ENCODE peak calls at places on chromosomes 11 and 22, in eight cellular contexts. S is PC-3; T is naive thymus-derived CD4-positive, alpha-beta T cell; O is coronary artery; X is SJCRH30; Y is GM12865; A is DND-41; U is H7. E is an unnamed sample.

GRCh38 chr11:111735262-111736116 is 30.7 kb downstream of the PPP2R1B start:
- DNase-seq in S (peak; percentile 99), T (no peak), O (peak; percentile 93), X (peak; percentile 83), Y (no peak), A (no peak), U (no peak), E (no peak)

GRCh38 chr11:70405679-70406395 is 7.5 kb downstream of the CTTN start:
- DNase-seq in S (no peak), T (no peak), O (no peak), X (no peak), Y (no peak), A (no peak), U (no peak), E (no peak)

GRCh38 chr11:111944651-111945051 is 7.5 kb downstream of the DIXDC1 start:
- DNase-seq in S (peak; percentile 47), T (no peak), O (no peak), X (no peak), Y (no peak), A (no peak), U (no peak), E (no peak)

GRCh38 chr11:16505481-16505880 is 149.1 kb upstream of the SOX6 start:
- DNase-seq in S (no peak), T (no peak), O (no peak), X (no peak), Y (no peak), A (no peak), U (no peak), E (no peak)

GRCh38 chr11:16825091-16825490 is 86.6 kb downstream of the C11orf58 start:
- DNase-seq in S (no peak), T (no peak), O (no peak), X (no peak), Y (no peak), A (no peak), U (no peak), E (no peak)

GRCh38 chr11:79259800-79260199 is 181.0 kb downstream of the TENM4 start:
- DNase-seq in S (peak; percentile 31), T (no peak), O (no peak), X (no peak), Y (no peak), A (no peak), U (no peak), E (no peak)

GRCh38 chr11:120303004-120303637 is 22.0 kb upstream of the TLCD5 start:
- DNase-seq in S (peak; percentile 93), T (no peak), O (no peak), X (peak; percentile 87), Y (peak; percentile 85), A (peak; percentile 60), U (peak; percentile 72), E (peak; percentile 75)

GRCh38 chr11:68691402-68691784 is 7.0 kb downstream of the GAL start:
- DNase-seq in S (no peak), T (no peak), O (no peak), X (no peak), Y (no peak), A (no peak), U (peak; percentile 30), E (no peak)

GRCh38 chr11:93034640-93035039 is 65.2 kb downstream of the MTNR1B start:
- DNase-seq in S (no peak), T (no peak), O (no peak), X (no peak), Y (no peak), A (no peak), U (no peak), E (no peak)

GRCh38 chr11:8262552-8263108 is 1.0 kb downstream of the LMO1 start:
- DNase-seq in S (peak; percentile 32), T (no peak), O (peak; percentile 71), X (peak; percentile 80), Y (peak; percentile 21), A (no peak), U (peak; percentile 91), E (no peak)

GRCh38 chr11:126611438-126611837 is 256.0 kb downstream of the ST3GAL4 start:
- DNase-seq in S (no peak), T (no peak), O (no peak), X (no peak), Y (no peak), A (no peak), U (no peak), E (no peak)

GRCh38 chr11:11978792-11979486 is 29.5 kb downstream of the DKK3 start:
- DNase-seq in S (no peak), T (no peak), O (peak; percentile 88), X (peak; percentile 98), Y (no peak), A (no peak), U (no peak), E (no peak)

GRCh38 chr22:48691431-48691851 is 1136.2 kb downstream of the BRD1 start:
- DNase-seq in S (no peak), T (no peak), O (no peak), X (no peak), Y (no peak), A (no peak), U (no peak), E (no peak)

DNA sequence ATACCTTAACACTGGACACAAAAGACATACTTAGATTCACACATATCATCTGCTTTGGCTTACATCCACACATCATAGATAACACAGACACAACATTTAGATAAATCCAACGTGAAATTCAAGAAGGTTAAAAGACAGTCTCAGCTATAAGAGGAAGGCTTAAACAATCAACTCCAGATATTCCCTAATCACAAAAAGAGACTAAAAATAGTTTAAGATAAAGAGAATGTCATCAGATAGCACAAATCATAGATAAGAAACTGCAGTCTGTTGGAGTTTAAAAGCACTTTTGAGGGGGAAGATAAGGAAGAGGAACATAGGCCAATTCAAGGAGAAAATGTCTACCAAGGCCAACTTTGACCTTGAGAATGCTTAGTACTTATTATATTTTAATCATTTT is 504.8 kb downstream of the JRKL start:
- DNase-seq in S (no peak), T (no peak), O (no peak), X (no peak), Y (no peak), A (no peak), U (no peak), E (no peak)
- H3K4me3 ChIP-seq in S (no peak overlapping the region), T (no peak overlapping the region), O (no peak overlapping the region), X (no peak overlapping the region), Y (no peak overlapping the region), A (no peak overlapping the region), U (no peak overlapping the region), E (no peak overlapping the region)

DNA sequence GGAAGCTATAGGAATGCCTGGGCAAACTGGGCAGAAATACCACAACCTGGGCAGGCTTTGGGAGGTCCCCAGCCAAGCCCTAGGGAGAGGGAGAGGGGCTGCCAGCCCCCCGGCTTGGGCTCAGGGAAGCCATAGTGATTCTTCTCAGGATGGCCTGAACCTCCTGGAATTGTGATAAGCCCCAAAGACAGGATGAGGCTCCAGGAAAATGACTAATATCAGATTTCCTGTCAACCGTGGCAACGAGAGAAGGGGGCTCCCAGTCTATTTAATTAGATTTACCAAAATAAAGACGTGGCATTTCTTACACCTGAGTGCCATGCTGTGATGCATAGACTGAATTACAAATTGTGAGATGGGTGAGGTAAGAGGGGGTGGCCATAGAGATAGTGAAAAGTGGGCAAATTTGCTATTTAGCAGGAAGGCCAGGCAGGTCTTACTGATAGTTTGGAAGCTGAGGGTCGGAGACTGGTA is 20.4 kb downstream of the SERPINH1 start:
- DNase-seq in S (no peak), T (no peak), O (no peak), X (no peak), Y (no peak), A (no peak), U (no peak), E (no peak)
- H3K4me3 ChIP-seq in S (peak overlapping the region; percentile 85), T (peak overlapping the region; percentile 72), O (peak overlapping the region; percentile 87), X (peak overlapping the region; percentile 66), Y (peak overlapping the region; percentile 58), A (peak overlapping the region; percentile 67), U (peak overlapping the region; percentile 89), E (peak overlapping the region; percentile 55)

GRCh38 chr11:32392840-32393239 is 42.5 kb downstream of the WT1 start:
- DNase-seq in S (no peak), T (no peak), O (no peak), X (no peak), Y (no peak), A (no peak), U (no peak), E (no peak)

GRCh38 chr11:32390712-32391111 is 44.6 kb downstream of the WT1 start:
- DNase-seq in S (no peak), T (no peak), O (no peak), X (no peak), Y (no peak), A (no peak), U (no peak), E (no peak)

GRCh38 chr11:32388871-32389770 is 46.2 kb downstream of the WT1 start:
- DNase-seq in S (no peak), T (no peak), O (no peak), X (no peak), Y (peak; percentile 44), A (no peak), U (no peak), E (no peak)

GRCh38 chr11:32391479-32391878 is 43.9 kb downstream of the WT1 start:
- DNase-seq in S (no peak), T (no peak), O (no peak), X (no peak), Y (no peak), A (no peak), U (no peak), E (no peak)

DNA sequence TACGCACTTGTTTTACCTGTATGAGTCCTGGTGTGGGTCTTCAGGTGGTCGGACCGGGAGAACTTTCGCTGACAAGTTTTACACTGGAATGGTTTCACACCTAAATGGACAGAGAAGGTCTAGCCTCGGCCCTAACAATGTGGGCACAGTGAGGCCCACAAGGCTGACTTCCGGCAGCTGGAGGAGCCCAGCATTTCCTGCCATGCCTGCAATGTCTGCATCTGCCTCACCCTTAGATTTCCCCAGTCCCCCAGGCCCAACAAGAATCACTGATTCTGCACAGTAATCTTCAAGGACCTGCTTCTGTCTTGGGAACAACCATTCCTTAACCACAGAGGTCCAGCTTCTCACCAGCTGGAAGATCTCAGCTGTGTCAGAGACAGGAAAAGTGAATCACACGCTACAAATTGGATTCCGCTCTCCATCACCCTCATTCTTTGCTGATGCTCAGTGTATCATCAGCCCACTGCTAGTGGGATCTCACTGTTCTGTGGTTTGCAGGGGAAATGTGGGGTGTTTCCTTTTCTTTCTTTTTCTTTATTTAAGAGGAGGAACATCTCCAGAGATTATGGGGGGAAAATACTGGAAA is 43.3 kb downstream of the WT1 start:
- DNase-seq in S (no peak), T (no peak), O (no peak), X (no peak), Y (peak; percentile 24), A (peak; percentile 73), U (no peak), E (peak; percentile 48)
- H3K4me3 ChIP-seq in S (no peak overlapping the region), T (no peak overlapping the region), O (no peak overlapping the region), X (no peak overlapping the region), Y (no peak overlapping the region), A (peak overlapping the region; percentile 37), U (no peak overlapping the region), E (no peak overlapping the region)

DNA sequence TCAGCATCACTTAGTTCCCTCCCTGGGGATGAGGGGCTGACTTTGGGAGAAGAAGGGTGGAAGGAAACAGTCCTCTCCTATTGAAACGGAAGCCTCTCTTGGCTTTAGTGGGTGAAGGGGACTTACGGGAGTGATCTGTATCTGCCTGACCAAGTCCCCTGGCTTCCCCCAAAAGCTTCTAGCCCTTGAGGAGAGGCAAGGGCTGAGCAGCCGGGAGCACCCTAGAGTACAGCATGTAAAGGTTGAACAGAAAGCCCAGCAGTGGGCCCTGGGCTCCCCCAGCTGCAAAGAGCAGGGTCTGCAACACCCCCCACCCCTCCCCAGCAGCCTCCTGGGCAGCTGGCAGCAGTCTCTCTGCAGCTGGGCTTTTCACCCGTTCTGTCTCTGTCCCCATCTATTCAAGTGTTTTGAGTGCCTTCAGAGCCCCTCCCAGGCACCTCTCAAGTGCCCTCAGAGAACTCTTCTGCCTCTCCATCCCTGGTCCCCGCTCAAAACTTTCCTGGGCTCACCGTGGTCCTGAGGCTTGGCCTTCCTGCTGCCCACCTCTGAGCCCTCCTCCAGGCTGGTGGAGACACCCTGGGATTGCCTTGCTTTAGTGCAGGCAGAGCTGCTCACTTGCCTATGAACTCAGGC is 2.7 kb downstream of the CAPN5 start:
- DNase-seq in S (no peak), T (no peak), O (peak; percentile 66), X (no peak), Y (no peak), A (no peak), U (peak; percentile 47), E (no peak)
- H3K4me3 ChIP-seq in S (no peak overlapping the region), T (no peak overlapping the region), O (peak overlapping the region; percentile 16), X (no peak overlapping the region), Y (no peak overlapping the region), A (no peak overlapping the region), U (no peak overlapping the region), E (no peak overlapping the region)

E was measured in Jurkat, Clone E6-1.